ENCODE peak calls at places on chromosomes 3 and 15, in five cellular contexts. Y is HL-60, H is upper lobe of right lung, V is NCI-H69, U is small intestine. D is an unnamed sample.
A peak's percentile ranks its signal among the peaks of the same experiment; 100 is the strongest.

GRCh38 chr3:126989316-126990023 is 6.6 kb downstream of the PLXNA1 start:
- DNase-seq in U (no peak), H (no peak), V (no peak), Y (no peak), D (no peak)

GRCh38 chr3:198107840-198108734 is 148.1 kb downstream of the LMLN start:
- DNase-seq in Y (peak; percentile 33), H (no peak), U (no peak), V (no peak), D (no peak)

GRCh38 chr15:85764649-85765277 is 30.0 kb downstream of the KLHL25 start:
- DNase-seq in V (no peak), H (no peak), U (no peak), Y (no peak), D (no peak)

GRCh38 chr3:151924753-151925152 is 51.3 kb downstream of the SUCNR1 start:
- DNase-seq in H (no peak), Y (no peak), V (no peak), U (no peak), D (no peak)

GRCh38 chr3:172194702-172195392 is 155.5 kb downstream of the FNDC3B start:
- DNase-seq in U (no peak), H (no peak), V (peak; percentile 88), Y (no peak), D (no peak)

GRCh38 chr3:48682786-48683185 is 2.9 kb downstream of the NCKIPSD start:
- DNase-seq in Y (no peak), U (no peak), H (no peak), V (no peak), D (no peak)

GRCh38 chr3:40455328-40455727 is 1.8 kb upstream of the RPL14 start:
- DNase-seq in H (no peak), Y (no peak), V (no peak), U (no peak), D (no peak)

GRCh38 chr3:99128740-99129505 is 227.4 kb upstream of the DCBLD2 start:
- DNase-seq in H (no peak), Y (no peak), V (no peak), U (no peak), D (peak; percentile 40)

GRCh38 chr3:176974303-176974702 is 223.0 kb downstream of the TBL1XR1 start:
- DNase-seq in V (no peak), U (no peak), Y (no peak), H (no peak), D (no peak)

GRCh38 chr3:32421991-32422859 is 30.6 kb downstream of the CMTM7 start:
- DNase-seq in H (peak; percentile 95), V (peak; percentile 93), U (peak; percentile 59), Y (no peak), D (peak; percentile 54)

GRCh38 chr3:187951452-187952190 is 202.3 kb upstream of the LPP start:
- DNase-seq in Y (peak; percentile 85), U (no peak), V (no peak), H (no peak), D (no peak)

GRCh38 chr15:77630956-77631789 is 1.5 kb downstream of the LINGO1 start:
- DNase-seq in V (no peak), Y (no peak), H (no peak), U (no peak), D (no peak)

GRCh38 chr15:52735231-52736089 is 54.7 kb downstream of the ONECUT1 start:
- DNase-seq in V (peak; percentile 84), Y (no peak), U (peak; percentile 78), H (no peak), D (peak; percentile 66)

GRCh38 chr15:25582886-25583285 is 144.1 kb upstream of the UBE3A start:
- DNase-seq in V (no peak), U (no peak), H (no peak), Y (no peak), D (no peak)

GRCh38 chr3:481680-482079 is 285.1 kb downstream of the CHL1 start:
- DNase-seq in H (no peak), V (peak; percentile 5), U (peak; percentile 1), Y (no peak), D (no peak)

GRCh38 chr15:28899061-28899738 is 13.4 kb downstream of the APBA2 start:
- DNase-seq in H (peak; percentile 40), V (no peak), U (no peak), Y (no peak), D (no peak)

GRCh38 chr15:52247032-52247431 is 48.6 kb downstream of the MYO5C start:
- DNase-seq in H (no peak), Y (peak; percentile 97), V (no peak), U (no peak), D (no peak)

GRCh38 chr3:104933981-104934380 is 432.7 kb upstream of the ALCAM start:
- DNase-seq in H (no peak), Y (no peak), V (peak; percentile 3), U (no peak), D (no peak)

GRCh38 chr15:40235201-40235890 is 3.5 kb upstream of the PAK6 start:
- DNase-seq in V (peak; percentile 21), H (peak; percentile 45), Y (no peak), U (no peak), D (no peak)

GRCh38 chr3:14921811-14922705 is 25.3 kb upstream of the NR2C2 start:
- DNase-seq in H (peak; percentile 61), Y (no peak), U (no peak), V (no peak), D (no peak)

GRCh38 chr3:100864471-100865268 is 128.6 kb downstream of the ABI3BP start:
- DNase-seq in H (no peak), V (no peak), Y (no peak), U (no peak), D (no peak)

GRCh38 chr15:88708256-88709054 is 69.6 kb downstream of the ISG20 start:
- DNase-seq in H (no peak), Y (peak; percentile 11), V (no peak), U (no peak), D (peak; percentile 27)

GRCh38 chr15:70478251-70478990 is 284.9 kb downstream of the UACA start:
- DNase-seq in H (no peak), V (peak; percentile 84), U (no peak), Y (no peak), D (no peak)

GRCh38 chr3:126372413-126373145 is 15.4 kb upstream of the KLF15 start:
- DNase-seq in H (peak; percentile 59), U (no peak), Y (no peak), V (no peak), D (no peak)

GRCh38 chr3:125374996-125375941 is at the start of gene ZNF148:
- DNase-seq in H (peak; percentile 96), U (peak; percentile 89), Y (peak; percentile 89), V (peak; percentile 93), D (peak; percentile 81)

GRCh38 chr3:152235709-152236298 is 32.9 kb upstream of the MBNL1 start:
- DNase-seq in H (no peak), V (no peak), U (no peak), Y (no peak), D (peak; percentile 18)

GRCh38 chr3:196617256-196617655 is 22.2 kb upstream of the NRROS start:
- DNase-seq in V (no peak), Y (no peak), H (no peak), U (no peak), D (no peak)

GRCh38 chr3:16884748-16885587 is at the start of gene PLCL2:
- DNase-seq in Y (peak; percentile 28), V (peak; percentile 74), H (peak; percentile 80), U (peak; percentile 63), D (no peak)

GRCh38 chr3:55716044-55716443 is 228.9 kb upstream of the WNT5A start:
- DNase-seq in V (no peak), U (no peak), Y (no peak), H (no peak), D (no peak)

GRCh38 chr15:85673326-85673725 is 121.4 kb downstream of the KLHL25 start:
- DNase-seq in Y (no peak), V (no peak), H (no peak), U (no peak), D (no peak)

GRCh38 chr15:51307811-51308210 is 30.6 kb downstream of the CYP19A1 start:
- DNase-seq in H (no peak), Y (no peak), U (no peak), V (peak; percentile 69), D (no peak)

GRCh38 chr3:101695779-101696372 is 9.4 kb upstream of the RPL24 start:
- DNase-seq in H (no peak), U (peak; percentile 54), Y (no peak), V (no peak), D (no peak)

GRCh38 chr3:65563844-65564243 is 474.9 kb downstream of the MAGI1 start:
- DNase-seq in H (no peak), Y (no peak), U (no peak), V (no peak), D (no peak)

GRCh38 chr3:132421832-132422231 is 4.5 kb downstream of the DNAJC13 start:
- DNase-seq in V (no peak), H (no peak), Y (no peak), U (peak; percentile 13), D (no peak)

GRCh38 chr3:185988080-185988815 is 50.4 kb upstream of the TRA2B start:
- DNase-seq in U (no peak), V (no peak), H (no peak), Y (no peak), D (no peak)

GRCh38 chr15:23877502-23878412 is 190.7 kb upstream of the NDN start:
- DNase-seq in U (peak; percentile 25), V (peak; percentile 79), H (peak; percentile 76), Y (no peak), D (no peak)

GRCh38 chr3:160400048-160400630 is 689 bp downstream of the SMC4 start:
- DNase-seq in H (peak; percentile 78), Y (peak; percentile 62), V (peak; percentile 63), U (peak; percentile 50), D (no peak)